ENCODE peak calls at places on chromosomes 13 and 19, in six cellular contexts. F is neural progenitor cell, R is IMR-90, N is astrocyte, T is SK-N-SH, H is HCT116. K is an unnamed sample.
A peak's percentile ranks its signal among the peaks of the same experiment; 100 is the strongest.

GRCh38 chr19:40721936-40722661 is 5.2 kb downstream of the ITPKC start:
- DNase-seq in H (no peak), T (no peak), F (no peak), N (peak; percentile 29), R (peak; percentile 41), K (no peak)

GRCh38 chr13:110944121-110944967 is 29.5 kb upstream of the ANKRD10 start:
- DNase-seq in N (peak; percentile 37), T (peak; percentile 51), H (peak; percentile 77), F (peak; percentile 72), R (peak; percentile 69), K (peak; percentile 42)

GRCh38 chr13:111202745-111203144 is 87.6 kb downstream of the ARHGEF7 start:
- DNase-seq in R (peak; percentile 93), H (peak; percentile 6), T (peak; percentile 69), N (peak; percentile 85), F (no peak), K (no peak)

GRCh38 chr19:40672573-40673299 is 17.7 kb downstream of the NUMBL start:
- DNase-seq in H (no peak), T (no peak), N (no peak), R (no peak), F (no peak), K (no peak)

GRCh38 chr13:97327521-97328221 is 105.5 kb downstream of the MBNL2 start:
- DNase-seq in N (peak; percentile 58), H (no peak), T (no peak), R (peak; percentile 16), F (no peak), K (no peak)

GRCh38 chr13:24223341-24224231 is 63.1 kb downstream of the SPATA13 start:
- DNase-seq in H (no peak), F (no peak), T (no peak), R (no peak), N (no peak), K (no peak)

GRCh38 chr13:69796256-69796655 is 311.4 kb upstream of the ATXN8OS start:
- DNase-seq in T (no peak), N (no peak), F (no peak), R (no peak), H (no peak), K (no peak)

GRCh38 chr13:48483589-48483988 is 49.3 kb downstream of the RCBTB2 start:
- DNase-seq in N (no peak), R (no peak), T (no peak), F (no peak), H (no peak), K (no peak)

GRCh38 chr19:3868770-3869456 is at the start of gene ZFR2:
- DNase-seq in N (no peak), H (peak; percentile 36), R (no peak), F (peak; percentile 80), T (peak; percentile 86), K (peak; percentile 26)

GRCh38 chr13:58025821-58026220 is 394.3 kb downstream of the PCDH17 start:
- DNase-seq in F (no peak), T (no peak), H (no peak), R (no peak), N (peak; percentile 46), K (no peak)

GRCh38 chr19:15062036-15062435 is 12.8 kb downstream of the CASP14 start:
- DNase-seq in H (no peak), T (no peak), N (no peak), F (no peak), R (no peak), K (no peak)

GRCh38 chr19:55014714-55015113 is 23.4 kb downstream of the GP6 start:
- DNase-seq in H (no peak), N (no peak), T (peak; percentile 50), R (no peak), F (no peak), K (no peak)

GRCh38 chr19:46863818-46864629 is 3.2 kb downstream of the ARHGAP35 start:
- DNase-seq in R (peak; percentile 61), N (peak; percentile 90), H (no peak), T (peak; percentile 47), F (peak; percentile 82), K (no peak)

GRCh38 chr13:66036024-66036614 is 1194.0 kb downstream of the PCDH9 start:
- DNase-seq in R (peak; percentile 4), T (no peak), N (peak; percentile 27), F (peak; percentile 62), H (no peak), K (no peak)

GRCh38 chr19:12890787-12891552 is at the start of gene GCDH:
- DNase-seq in H (peak; percentile 98), T (peak; percentile 96), N (peak; percentile 98), R (peak; percentile 98), F (peak; percentile 99), K (peak; percentile 99)

GRCh38 chr13:98447881-98448641 is 128.8 kb downstream of the STK24 start:
- DNase-seq in F (peak; percentile 90), H (peak; percentile 34), T (peak; percentile 79), R (no peak), N (peak; percentile 12), K (no peak)

GRCh38 chr13:41503386-41503785 is 46.0 kb downstream of the RGCC start:
- DNase-seq in T (no peak), N (no peak), R (no peak), F (no peak), H (no peak), K (no peak)

GRCh38 chr19:12668937-12669271 is 2.3 kb downstream of the WDR83 start:
- DNase-seq in T (peak; percentile 61), R (peak; percentile 65), F (peak; percentile 53), N (peak; percentile 54), H (no peak), K (peak; percentile 57)

GRCh38 chr19:1065606-1066109 is 1.3 kb upstream of the ARHGAP45 start:
- DNase-seq in N (no peak), R (no peak), T (no peak), H (peak; percentile 68), F (no peak), K (no peak)

GRCh38 chr19:51365211-51366049 is 758 bp downstream of the ETFB start:
- DNase-seq in T (no peak), F (no peak), H (no peak), N (peak; percentile 42), R (peak; percentile 53), K (peak; percentile 31)

GRCh38 chr13:47903836-47904235 is 97.2 kb downstream of the SUCLA2 start:
- DNase-seq in T (no peak), R (peak; percentile 77), N (peak; percentile 47), H (no peak), F (no peak), K (no peak)

GRCh38 chr13:46655727-46656180 is 102.8 kb downstream of the LRCH1 start:
- DNase-seq in H (no peak), T (no peak), R (no peak), F (peak; percentile 28), N (no peak), K (no peak)

GRCh38 chr13:114108894-114109293 is 23.5 kb downstream of the RASA3 start:
- DNase-seq in F (no peak), T (no peak), N (no peak), H (no peak), R (no peak), K (no peak)

GRCh38 chr19:14977128-14977527 is 2.5 kb downstream of the SLC1A6 start:
- DNase-seq in F (peak; percentile 5), H (no peak), R (no peak), T (no peak), N (no peak), K (no peak)

GRCh38 chr19:45517641-45518468 is 10.6 kb downstream of the VASP start:
- DNase-seq in F (no peak), H (no peak), N (no peak), T (no peak), R (no peak), K (no peak)
- H3K4me1 ChIP-seq in F (no peaks in the 10 kb centered on the region), H (peaks cover 69% of the 10 kb centered on the region), N (peaks cover 12% of the 10 kb centered on the region), T (no peaks in the 10 kb centered on the region), R (peaks cover 5% of the 10 kb centered on the region), K (no peaks in the 10 kb centered on the region)

GRCh38 chr19:2341987-2342386 is 13.5 kb downstream of the SPPL2B start:
- DNase-seq in T (no peak), F (no peak), R (no peak), N (no peak), H (no peak), K (no peak)

GRCh38 chr19:2345076-2345475 is 15.0 kb upstream of the TMPRSS9 start:
- DNase-seq in T (no peak), F (no peak), H (no peak), N (no peak), R (no peak), K (no peak)

GRCh38 chr19:2344381-2344870 is 15.6 kb upstream of the TMPRSS9 start:
- DNase-seq in R (no peak), N (no peak), T (no peak), H (no peak), F (no peak), K (no peak)

GRCh38 chr19:2342656-2343288 is 14.3 kb downstream of the SPPL2B start:
- DNase-seq in N (no peak), H (no peak), T (no peak), F (no peak), R (no peak), K (no peak)

DNA sequence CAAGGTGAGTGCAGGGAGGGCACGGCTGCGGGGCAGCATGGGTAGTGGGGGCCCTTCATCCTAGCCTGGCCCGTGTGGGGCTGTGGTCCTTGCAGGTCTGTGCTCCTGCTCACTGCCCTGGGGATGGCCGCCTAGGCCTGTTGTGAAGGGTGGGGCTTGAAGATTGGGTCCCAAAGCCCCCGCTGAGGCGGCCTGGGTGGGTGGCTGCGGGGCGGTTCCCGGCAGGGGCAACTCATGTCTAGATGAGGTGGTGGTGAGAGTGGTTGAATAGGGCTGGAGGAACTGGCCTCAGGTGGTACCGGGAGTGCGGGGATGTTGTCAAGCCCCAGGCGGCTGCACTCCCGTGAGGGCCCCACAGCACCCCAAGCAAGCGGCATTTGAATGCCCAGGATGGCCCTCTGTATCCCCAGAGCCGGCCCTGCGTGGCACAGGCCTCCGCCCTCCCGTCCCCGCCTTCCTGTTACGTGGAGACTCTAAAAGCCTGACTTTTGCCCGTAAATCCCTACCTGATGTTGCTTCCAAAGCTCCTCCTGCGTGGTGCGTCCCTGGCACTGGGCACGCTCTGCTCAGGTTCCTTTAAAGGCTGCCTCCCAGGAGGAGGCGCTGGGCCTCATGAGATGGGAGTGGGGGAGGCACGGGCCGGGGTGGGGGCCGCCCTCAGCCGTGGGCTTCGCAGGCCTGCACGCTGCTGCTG is 15.0 kb downstream of the SPPL2B start:
- DNase-seq in F (no peak), H (no peak), T (no peak), N (no peak), R (no peak), K (no peak)
- H3K36me3 ChIP-seq in F (no peaks in the 10 kb centered on the region), H (no peaks in the 10 kb centered on the region), T (no peaks in the 10 kb centered on the region), N (peaks cover 4% of the 10 kb centered on the region), R (peaks cover 40% of the 10 kb centered on the region), K (peaks cover 78% of the 10 kb centered on the region)

GRCh38 chr13:59730026-59730425 is 433.7 kb downstream of the DIAPH3 start:
- DNase-seq in R (no peak), F (no peak), T (no peak), N (no peak), H (no peak), K (no peak)
- H2AFZ ChIP-seq in R (no peak overlapping the region), F (no peak overlapping the region), T (no peak overlapping the region), N (no peak overlapping the region), H (no peak overlapping the region), K (no peak overlapping the region)

DNA sequence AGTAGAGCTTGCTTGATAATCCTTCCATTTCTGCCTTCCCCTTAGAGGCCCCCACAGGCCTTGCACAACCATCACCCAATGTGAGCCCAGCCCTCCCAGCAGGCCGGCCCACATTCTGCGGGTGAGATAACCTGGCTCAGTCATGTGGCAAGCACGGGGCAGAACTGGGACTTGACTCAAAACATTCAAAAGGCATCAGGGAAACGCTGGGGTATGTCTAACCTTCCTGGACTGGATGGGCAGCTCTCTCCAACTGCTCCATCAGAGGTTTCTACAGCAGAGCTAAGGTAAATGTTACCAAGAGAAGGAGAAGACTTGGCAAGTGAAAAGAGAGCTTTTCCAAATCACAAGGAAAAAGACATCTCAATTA is 24.8 kb downstream of the EPS15L1 start:
- DNase-seq in H (no peak), T (no peak), N (peak; percentile 83), F (no peak), R (peak; percentile 91), K (no peak)
- H3K4me1 ChIP-seq in H (peaks cover 15% of the 10 kb centered on the region), T (peaks cover 5% of the 10 kb centered on the region), N (peaks cover 40% of the 10 kb centered on the region), F (peaks cover 19% of the 10 kb centered on the region), R (peaks cover 12% of the 10 kb centered on the region), K (no peaks in the 10 kb centered on the region)